ENCODE peak calls at places on chromosome 1, in five cellular contexts. O, W, R, Q and Y are unnamed samples.
A peak's percentile ranks its signal among the peaks of the same experiment; 100 is the strongest.

GRCh38 chr1:197663178-197663953 is 111.9 kb downstream of the DENND1B start:
- DNase-seq in O (peak; percentile 29), W (no peak), R (no peak), Q (no peak), Y (no peak)

GRCh38 chr1:24720152-24720551 is 25.1 kb upstream of the CLIC4 start:
- DNase-seq in O (no peak), W (peak; percentile 73), R (no peak), Q (no peak), Y (no peak)

GRCh38 chr1:115136106-115136505 is 46.8 kb upstream of the TSPAN2 start:
- DNase-seq in O (no peak), W (no peak), R (no peak), Q (no peak), Y (no peak)

GRCh38 chr1:19878637-19878985 is 3.6 kb upstream of the OTUD3 start:
- DNase-seq in O (no peak), W (no peak), R (no peak), Q (no peak), Y (no peak)

GRCh38 chr1:172380441-172381244 is 39.8 kb upstream of the C1orf105 start:
- DNase-seq in O (no peak), W (no peak), R (no peak), Q (no peak), Y (no peak)

GRCh38 chr1:52662645-52663313 is 29.8 kb downstream of the SHISAL2A start:
- DNase-seq in O (peak; percentile 88), W (peak; percentile 41), R (peak; percentile 9), Q (no peak), Y (no peak)

GRCh38 chr1:161905269-161905884 is 118.3 kb downstream of the OLFML2B start:
- DNase-seq in O (peak; percentile 80), W (peak; percentile 30), R (no peak), Q (no peak), Y (no peak)

GRCh38 chr1:211616231-211617031 is 37.5 kb upstream of the SLC30A1 start:
- DNase-seq in O (no peak), W (peak; percentile 29), R (no peak), Q (peak; percentile 74), Y (no peak)

GRCh38 chr1:59477286-59477685 is 180.4 kb downstream of the FGGY start:
- DNase-seq in O (no peak), W (no peak), R (no peak), Q (no peak), Y (no peak)

GRCh38 chr1:94486990-94487389 is 54.6 kb downstream of the F3 start:
- DNase-seq in O (no peak), W (no peak), R (no peak), Q (no peak), Y (no peak)

GRCh38 chr1:10386761-10387482 is 11.9 kb upstream of the PGD start:
- DNase-seq in O (no peak), W (no peak), R (no peak), Q (no peak), Y (no peak)

GRCh38 chr1:10389271-10389973 is 9.4 kb upstream of the PGD start:
- DNase-seq in O (no peak), W (no peak), R (no peak), Q (no peak), Y (no peak)

GRCh38 chr1:10384219-10384618 is 14.6 kb upstream of the PGD start:
- DNase-seq in O (no peak), W (no peak), R (no peak), Q (no peak), Y (no peak)

GRCh38 chr1:10388387-10388715 is 10.5 kb upstream of the PGD start:
- DNase-seq in O (no peak), W (no peak), R (no peak), Q (no peak), Y (no peak)

GRCh38 chr1:10387611-10388386 is 11.1 kb upstream of the PGD start:
- DNase-seq in O (peak; percentile 50), W (peak; percentile 64), R (peak; percentile 65), Q (peak; percentile 33), Y (no peak)
- TF ChIP-seq CTCF in O (no peak), W (no peak), R (peak; percentile 17), Q (no peak), Y (no peak)

GRCh38 chr1:30083800-30084464 is 639.5 kb downstream of the MATN1 start:
- DNase-seq in O (no peak), W (no peak), R (peak; percentile 46), Q (no peak), Y (no peak)
- TF ChIP-seq CTCF in O (no peak), W (no peak), R (no peak), Q (no peak), Y (no peak)

DNA sequence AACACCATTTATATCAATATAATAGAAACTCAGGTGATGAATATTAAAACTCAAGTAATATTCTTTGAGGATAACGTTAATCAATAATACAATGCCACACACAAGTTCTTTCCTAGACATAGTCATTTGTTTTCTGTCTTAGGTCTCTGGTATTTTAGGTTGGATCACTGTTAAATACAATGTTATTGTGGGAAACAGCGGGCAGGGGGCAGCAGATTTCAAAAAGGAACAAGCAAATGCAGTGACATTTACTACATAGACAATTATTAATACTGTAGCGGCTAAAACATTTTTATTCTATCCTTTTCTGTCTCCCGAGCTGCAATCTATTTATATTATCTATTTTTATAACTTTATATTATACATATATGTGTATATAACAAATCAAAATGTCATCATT is 186.4 kb upstream of the ZNHIT6 start:
- DNase-seq in O (peak; percentile 66), W (peak; percentile 54), R (no peak), Q (peak; percentile 21), Y (no peak)
- TF ChIP-seq CTCF in O (peak; percentile 66), W (peak; percentile 37), R (peak; percentile 41), Q (no peak), Y (peak; percentile 72)

DNA sequence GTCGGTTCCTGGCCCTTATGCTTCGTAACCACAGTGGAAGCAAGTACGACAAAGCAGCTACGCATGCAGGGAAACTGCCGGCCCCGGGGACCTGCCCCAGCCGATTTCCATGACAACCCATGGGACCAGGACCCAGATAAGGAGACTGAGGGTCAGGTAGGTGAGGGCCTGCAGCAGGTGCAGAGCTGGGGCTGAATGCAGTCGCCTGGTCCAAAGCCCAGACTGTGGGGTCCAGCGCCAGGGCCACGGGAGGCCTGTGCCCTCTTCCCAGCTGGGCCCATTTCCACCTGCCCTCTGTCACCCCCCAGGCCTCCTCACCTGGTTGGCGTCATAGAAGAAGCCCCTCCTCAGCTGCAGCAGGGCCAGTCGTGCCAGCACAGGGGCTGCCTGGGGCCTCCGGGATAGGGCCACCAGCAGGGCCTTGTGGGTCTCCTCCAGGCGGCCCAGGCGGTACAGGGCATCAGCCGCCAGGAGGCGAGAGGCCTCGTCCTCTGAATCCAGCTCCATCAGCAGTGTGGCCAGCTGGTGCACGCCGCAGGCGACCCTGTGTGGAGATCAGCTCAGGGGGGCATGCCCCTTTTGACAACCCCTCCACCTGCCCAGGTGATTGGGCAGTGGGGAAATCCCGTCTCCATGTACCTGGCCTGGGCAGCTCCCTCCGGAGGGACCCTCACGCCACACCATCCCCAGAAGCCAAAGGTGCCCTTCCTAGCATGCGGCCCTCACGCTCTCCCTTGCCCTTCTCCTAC is 14.2 kb downstream of the TTC34 start:
- DNase-seq in O (peak; percentile 33), W (no peak), R (no peak), Q (no peak), Y (no peak)
- TF ChIP-seq CTCF in O (peak; percentile 36), W (no peak), R (no peak), Q (no peak), Y (no peak)

GRCh38 chr1:205986848-205987247 is 16.3 kb downstream of the RAB7B start:
- DNase-seq in O (no peak), W (no peak), R (no peak), Q (no peak), Y (no peak)

GRCh38 chr1:205981257-205981656 is 21.9 kb downstream of the RAB7B start:
- DNase-seq in O (no peak), W (no peak), R (no peak), Q (no peak), Y (no peak)

GRCh38 chr1:205986291-205986690 is 16.9 kb downstream of the RAB7B start:
- DNase-seq in O (no peak), W (no peak), R (no peak), Q (no peak), Y (no peak)

GRCh38 chr1:205985330-205986005 is 17.7 kb downstream of the RAB7B start:
- DNase-seq in O (no peak), W (no peak), R (no peak), Q (no peak), Y (no peak)

DNA sequence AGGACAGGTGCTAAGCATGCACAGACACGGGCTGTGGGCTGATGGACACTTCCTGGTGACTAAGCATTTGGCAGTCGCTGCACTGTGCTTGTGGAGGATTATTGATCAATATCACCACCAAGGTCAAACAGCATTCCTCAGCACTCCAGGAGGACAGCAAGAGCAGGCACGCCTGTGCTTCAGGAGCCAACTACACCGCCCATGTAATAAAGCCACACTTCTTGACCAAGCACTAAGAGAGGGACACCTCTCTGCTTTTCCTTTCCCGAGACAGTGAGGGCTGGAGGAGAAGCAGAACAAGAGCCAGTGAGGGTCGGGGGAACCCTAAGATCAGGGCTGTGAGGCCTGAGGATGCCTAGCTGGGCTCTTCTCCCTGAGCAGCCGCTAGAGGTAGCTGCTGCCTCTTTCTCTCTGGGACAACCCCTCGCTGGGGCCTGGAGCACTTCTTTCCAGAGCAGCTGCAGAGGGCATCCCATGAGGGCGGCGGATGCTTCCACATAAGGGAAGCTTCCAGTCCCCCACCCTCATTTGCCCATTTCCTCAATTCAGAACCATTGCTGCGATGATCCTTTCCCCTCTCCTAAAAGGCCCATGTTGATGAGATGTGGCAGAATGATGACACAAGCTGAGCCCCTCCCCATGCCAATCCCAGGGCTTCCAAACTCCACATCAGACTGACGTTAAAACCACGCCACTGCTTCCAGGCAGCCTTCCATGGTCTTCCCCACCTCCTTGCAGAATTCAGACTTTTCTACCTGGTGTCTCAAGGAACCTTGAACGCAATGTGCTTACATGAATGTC is 19.1 kb downstream of the RAB7B start:
- DNase-seq in O (peak; percentile 86), W (peak; percentile 80), R (no peak), Q (peak; percentile 59), Y (peak; percentile 21)
- TF ChIP-seq CTCF in O (peak; percentile 93), W (peak; percentile 53), R (peak; percentile 90), Q (no peak), Y (peak; percentile 81)